ENCODE peak calls at places on chromosome 17, in eight cellular contexts. One of them, this sample, is unnamed.

GRCh38 chr17:44253021-44253420 is 14.9 kb downstream of the SLC4A1 start:
- DNase-seq in natural killer cell: no peak
- DNase-seq in chondrocyte: no peak
- DNase-seq in coronary artery: no peak
- DNase-seq in IMR-90: no peak
- DNase-seq in WTC11: no peak
- DNase-seq in RWPE1: no peak
- DNase-seq in MCF 10A: no peak
- DNase-seq in this sample: no peak

GRCh38 chr17:31598921-31599571 is 207.6 kb downstream of the RAB11FIP4 start:
- DNase-seq in RWPE1: no peak
- DNase-seq in chondrocyte: peak
- DNase-seq in natural killer cell: no peak
- DNase-seq in MCF 10A: no peak
- DNase-seq in coronary artery: peak
- DNase-seq in IMR-90: no peak
- DNase-seq in WTC11: no peak
- DNase-seq in this sample: no peak

GRCh38 chr17:323721-324139 is 28.9 kb downstream of the RPH3AL start:
- DNase-seq in RWPE1: no peak
- DNase-seq in chondrocyte: peak
- DNase-seq in MCF 10A: no peak
- DNase-seq in coronary artery: no peak
- DNase-seq in WTC11: no peak
- DNase-seq in natural killer cell: no peak
- DNase-seq in IMR-90: no peak
- DNase-seq in this sample: no peak

GRCh38 chr17:81057079-81057730 is 22.3 kb downstream of the BAIAP2 start:
- DNase-seq in WTC11: no peak
- DNase-seq in natural killer cell: no peak
- DNase-seq in IMR-90: no peak
- DNase-seq in coronary artery: no peak
- DNase-seq in chondrocyte: no peak
- DNase-seq in MCF 10A: peak
- DNase-seq in RWPE1: peak
- DNase-seq in this sample: peak

GRCh38 chr17:31078290-31078689 is 16.5 kb upstream of the NF1 start:
- DNase-seq in WTC11: no peak
- DNase-seq in natural killer cell: no peak
- DNase-seq in IMR-90: peak
- DNase-seq in RWPE1: no peak
- DNase-seq in coronary artery: no peak
- DNase-seq in MCF 10A: peak
- DNase-seq in chondrocyte: no peak
- DNase-seq in this sample: no peak

GRCh38 chr17:78769200-78769773 is 12.8 kb downstream of the CYTH1 start:
- DNase-seq in RWPE1: no peak
- DNase-seq in natural killer cell: no peak
- DNase-seq in coronary artery: no peak
- DNase-seq in WTC11: no peak
- DNase-seq in IMR-90: no peak
- DNase-seq in MCF 10A: peak
- DNase-seq in chondrocyte: no peak
- DNase-seq in this sample: no peak

GRCh38 chr17:78120971-78121800 is 7.4 kb downstream of the TMC6 start:
- DNase-seq in chondrocyte: no peak
- DNase-seq in RWPE1: no peak
- DNase-seq in WTC11: no peak
- DNase-seq in IMR-90: no peak
- DNase-seq in MCF 10A: no peak
- DNase-seq in natural killer cell: no peak
- DNase-seq in coronary artery: no peak
- DNase-seq in this sample: no peak

GRCh38 chr17:77881545-77881944 is 77.0 kb upstream of the TNRC6C start:
- DNase-seq in WTC11: no peak
- DNase-seq in MCF 10A: peak
- DNase-seq in RWPE1: no peak
- DNase-seq in coronary artery: peak
- DNase-seq in IMR-90: peak
- DNase-seq in natural killer cell: peak
- DNase-seq in chondrocyte: no peak
- DNase-seq in this sample: peak

GRCh38 chr17:3814361-3814760 is 13.4 kb upstream of the ITGAE start:
- DNase-seq in IMR-90: no peak
- DNase-seq in coronary artery: no peak
- DNase-seq in natural killer cell: no peak
- DNase-seq in RWPE1: no peak
- DNase-seq in WTC11: no peak
- DNase-seq in MCF 10A: no peak
- DNase-seq in chondrocyte: no peak
- DNase-seq in this sample: no peak

GRCh38 chr17:29686998-29687397 is 64.3 kb upstream of the CORO6 start:
- DNase-seq in coronary artery: no peak
- DNase-seq in RWPE1: no peak
- DNase-seq in MCF 10A: no peak
- DNase-seq in IMR-90: no peak
- DNase-seq in WTC11: no peak
- DNase-seq in chondrocyte: no peak
- DNase-seq in natural killer cell: no peak
- DNase-seq in this sample: no peak

GRCh38 chr17:74190154-74190553 is 13.3 kb upstream of the RPL38 start:
- DNase-seq in coronary artery: no peak
- DNase-seq in WTC11: no peak
- DNase-seq in chondrocyte: no peak
- DNase-seq in IMR-90: peak
- DNase-seq in natural killer cell: no peak
- DNase-seq in MCF 10A: peak
- DNase-seq in RWPE1: peak
- DNase-seq in this sample: no peak

GRCh38 chr17:13490906-13491502 is 110.7 kb downstream of the HS3ST3A1 start:
- DNase-seq in coronary artery: no peak
- DNase-seq in chondrocyte: no peak
- DNase-seq in natural killer cell: no peak
- DNase-seq in MCF 10A: no peak
- DNase-seq in IMR-90: peak
- DNase-seq in RWPE1: no peak
- DNase-seq in WTC11: no peak
- DNase-seq in this sample: no peak

GRCh38 chr17:60006160-60006559 is 41.6 kb upstream of the RNFT1 start:
- DNase-seq in coronary artery: no peak
- DNase-seq in IMR-90: no peak
- DNase-seq in RWPE1: no peak
- DNase-seq in chondrocyte: no peak
- DNase-seq in natural killer cell: no peak
- DNase-seq in MCF 10A: no peak
- DNase-seq in WTC11: no peak
- DNase-seq in this sample: no peak

GRCh38 chr17:82495844-82496528 is 23.5 kb upstream of the FOXK2 start:
- DNase-seq in natural killer cell: no peak
- DNase-seq in WTC11: peak
- DNase-seq in chondrocyte: no peak
- DNase-seq in MCF 10A: peak
- DNase-seq in RWPE1: peak
- DNase-seq in IMR-90: no peak
- DNase-seq in coronary artery: no peak
- DNase-seq in this sample: no peak

GRCh38 chr17:77319211-77320031 is 178.7 kb downstream of the SEC14L1 start:
- DNase-seq in RWPE1: peak
- DNase-seq in WTC11: peak
- DNase-seq in MCF 10A: peak
- DNase-seq in IMR-90: peak
- DNase-seq in coronary artery: peak
- DNase-seq in chondrocyte: peak
- DNase-seq in natural killer cell: no peak
- DNase-seq in this sample: peak

GRCh38 chr17:42686520-42687137 is 4.3 kb downstream of the CNTNAP1 start:
- DNase-seq in MCF 10A: no peak
- DNase-seq in natural killer cell: no peak
- DNase-seq in WTC11: no peak
- DNase-seq in IMR-90: no peak
- DNase-seq in RWPE1: no peak
- DNase-seq in coronary artery: no peak
- DNase-seq in chondrocyte: no peak
- DNase-seq in this sample: no peak

GRCh38 chr17:75995385-75995925 is 5.2 kb upstream of the CDK3 start:
- DNase-seq in WTC11: no peak
- DNase-seq in coronary artery: no peak
- DNase-seq in RWPE1: no peak
- DNase-seq in IMR-90: no peak
- DNase-seq in natural killer cell: no peak
- DNase-seq in MCF 10A: no peak
- DNase-seq in chondrocyte: peak
- DNase-seq in this sample: no peak

GRCh38 chr17:82320956-82321927 is 3.8 kb upstream of the CD7 start:
- DNase-seq in chondrocyte: no peak
- DNase-seq in natural killer cell: peak
- DNase-seq in RWPE1: no peak
- DNase-seq in IMR-90: no peak
- DNase-seq in WTC11: peak
- DNase-seq in MCF 10A: peak
- DNase-seq in coronary artery: no peak
- DNase-seq in this sample: peak

GRCh38 chr17:18105027-18105426 is 3.5 kb upstream of the MYO15A start:
- DNase-seq in WTC11: no peak
- DNase-seq in coronary artery: no peak
- DNase-seq in RWPE1: no peak
- DNase-seq in MCF 10A: no peak
- DNase-seq in natural killer cell: no peak
- DNase-seq in IMR-90: no peak
- DNase-seq in chondrocyte: no peak
- DNase-seq in this sample: no peak

GRCh38 chr17:80947200-80947940 is 44.3 kb upstream of the CHMP6 start:
- DNase-seq in RWPE1: no peak
- DNase-seq in natural killer cell: no peak
- DNase-seq in WTC11: peak
- DNase-seq in chondrocyte: peak
- DNase-seq in MCF 10A: no peak
- DNase-seq in IMR-90: no peak
- DNase-seq in coronary artery: no peak
- DNase-seq in this sample: no peak

GRCh38 chr17:79090503-79091372 is 16.1 kb downstream of the ENGASE start:
- DNase-seq in chondrocyte: no peak
- DNase-seq in coronary artery: no peak
- DNase-seq in natural killer cell: no peak
- DNase-seq in IMR-90: no peak
- DNase-seq in WTC11: no peak
- DNase-seq in RWPE1: no peak
- DNase-seq in MCF 10A: no peak
- DNase-seq in this sample: no peak

GRCh38 chr17:50064253-50064991 is 8.5 kb downstream of the ITGA3 start:
- DNase-seq in RWPE1: peak
- DNase-seq in MCF 10A: peak
- DNase-seq in coronary artery: peak
- DNase-seq in WTC11: no peak
- DNase-seq in IMR-90: peak
- DNase-seq in natural killer cell: no peak
- DNase-seq in chondrocyte: peak
- DNase-seq in this sample: no peak

GRCh38 chr17:15278381-15278780 is 13.3 kb upstream of the PMP22 start:
- DNase-seq in RWPE1: no peak
- DNase-seq in MCF 10A: no peak
- DNase-seq in IMR-90: no peak
- DNase-seq in chondrocyte: no peak
- DNase-seq in natural killer cell: no peak
- DNase-seq in WTC11: no peak
- DNase-seq in coronary artery: no peak
- DNase-seq in this sample: no peak

GRCh38 chr17:63113167-63113566 is 147.1 kb downstream of the TANC2 start:
- DNase-seq in MCF 10A: peak
- DNase-seq in coronary artery: no peak
- DNase-seq in chondrocyte: no peak
- DNase-seq in natural killer cell: no peak
- DNase-seq in RWPE1: no peak
- DNase-seq in IMR-90: no peak
- DNase-seq in WTC11: no peak
- DNase-seq in this sample: no peak
- TF ChIP-seq CTCF in MCF 10A: no peak
- TF ChIP-seq CTCF in coronary artery: no peak
- TF ChIP-seq CTCF in chondrocyte: peak
- TF ChIP-seq CTCF in natural killer cell: no peak
- TF ChIP-seq CTCF in RWPE1: no peak
- TF ChIP-seq CTCF in IMR-90: peak
- TF ChIP-seq CTCF in WTC11: no peak
- TF ChIP-seq CTCF in this sample: no peak

DNA sequence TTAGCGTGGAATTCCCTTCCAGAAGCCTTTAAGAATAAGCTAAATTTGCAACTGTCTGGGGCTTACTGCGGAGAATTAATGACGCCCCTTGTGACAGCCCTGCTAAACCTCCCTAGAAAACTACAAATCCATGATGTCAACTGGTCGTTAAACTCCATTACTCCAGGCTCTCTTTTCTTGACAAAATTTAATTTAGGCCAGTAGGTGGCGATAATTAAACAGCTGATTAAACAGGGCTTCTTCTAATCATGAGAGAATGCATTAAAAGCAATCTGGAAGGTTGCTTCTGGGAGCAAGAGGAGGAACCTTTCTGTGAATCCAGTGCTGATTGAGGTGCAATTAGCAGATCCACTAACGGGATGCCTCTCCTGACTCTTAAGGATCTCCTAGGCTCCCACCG is 8.1 kb upstream of the NLRP1 start:
- DNase-seq in IMR-90: peak
- DNase-seq in chondrocyte: no peak
- DNase-seq in RWPE1: peak
- DNase-seq in WTC11: no peak
- DNase-seq in natural killer cell: no peak
- DNase-seq in MCF 10A: peak
- DNase-seq in coronary artery: peak
- DNase-seq in this sample: no peak
- TF ChIP-seq CTCF in IMR-90: peak
- TF ChIP-seq CTCF in chondrocyte: peak
- TF ChIP-seq CTCF in RWPE1: peak
- TF ChIP-seq CTCF in WTC11: peak
- TF ChIP-seq CTCF in natural killer cell: peak
- TF ChIP-seq CTCF in MCF 10A: peak
- TF ChIP-seq CTCF in coronary artery: peak
- TF ChIP-seq CTCF in this sample: peak

GRCh38 chr17:8156174-8156992 is 4.2 kb upstream of the PER1 start:
- DNase-seq in chondrocyte: peak
- DNase-seq in RWPE1: peak
- DNase-seq in natural killer cell: peak
- DNase-seq in MCF 10A: peak
- DNase-seq in WTC11: peak
- DNase-seq in coronary artery: peak
- DNase-seq in IMR-90: peak
- DNase-seq in this sample: peak
- TF ChIP-seq CTCF in chondrocyte: peak
- TF ChIP-seq CTCF in RWPE1: no peak
- TF ChIP-seq CTCF in natural killer cell: no peak
- TF ChIP-seq CTCF in MCF 10A: no peak
- TF ChIP-seq CTCF in WTC11: no peak
- TF ChIP-seq CTCF in coronary artery: no peak
- TF ChIP-seq CTCF in IMR-90: peak
- TF ChIP-seq CTCF in this sample: no peak

DNA sequence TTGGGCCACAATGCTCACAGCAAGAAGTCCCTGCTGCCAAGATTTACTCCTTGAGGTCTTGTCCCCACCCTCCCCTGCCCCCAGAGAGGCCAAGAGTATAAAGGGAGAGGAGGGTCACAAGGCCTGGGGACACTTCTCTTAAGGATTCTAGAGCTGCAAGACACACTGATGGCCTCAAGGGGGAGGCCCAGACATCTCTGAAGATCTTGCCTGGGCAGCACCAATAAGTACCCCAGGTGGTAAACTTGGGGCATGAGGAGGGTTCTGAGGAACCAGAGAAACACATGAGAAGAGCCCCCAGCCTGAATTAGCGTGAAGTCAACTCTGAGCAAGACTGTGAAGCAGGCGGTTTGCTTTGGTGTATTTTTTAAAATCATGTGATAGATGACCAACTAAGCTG is 26.8 kb upstream of the MTMR4 start:
- DNase-seq in WTC11: peak
- DNase-seq in RWPE1: no peak
- DNase-seq in natural killer cell: no peak
- DNase-seq in MCF 10A: peak
- DNase-seq in IMR-90: no peak
- DNase-seq in coronary artery: no peak
- DNase-seq in chondrocyte: no peak
- DNase-seq in this sample: no peak
- TF ChIP-seq CTCF in WTC11: peak
- TF ChIP-seq CTCF in RWPE1: no peak
- TF ChIP-seq CTCF in natural killer cell: no peak
- TF ChIP-seq CTCF in MCF 10A: peak
- TF ChIP-seq CTCF in IMR-90: peak
- TF ChIP-seq CTCF in coronary artery: no peak
- TF ChIP-seq CTCF in chondrocyte: peak
- TF ChIP-seq CTCF in this sample: no peak